ENCODE peak calls at places on chromosomes 12 and 14, in five cellular contexts. O, P, J, T and Y are unnamed samples.

GRCh38 chr14:73850940-73851339 is 691 bp upstream of the PTGR2 start:
- DNase-seq in P (no peak), T (no peak), J (no peak), O (peak), Y (peak)

GRCh38 chr12:125493704-125494308 is 428.6 kb downstream of the AACS start:
- DNase-seq in O (no peak), J (no peak), P (no peak), T (no peak), Y (no peak)

GRCh38 chr14:68168460-68169109 is 349.0 kb downstream of the RAD51B start:
- DNase-seq in O (no peak), T (no peak), J (no peak), P (no peak), Y (no peak)

GRCh38 chr12:86256169-86256568 is at the start of gene MGAT4C:
- DNase-seq in P (no peak), T (no peak), J (no peak), O (no peak), Y (peak)

GRCh38 chr12:127781336-127781735 is 485.6 kb upstream of the TMEM132C start:
- DNase-seq in O (no peak), J (no peak), P (no peak), T (no peak), Y (no peak)

GRCh38 chr14:84797326-84797725 is 732.6 kb upstream of the FLRT2 start:
- DNase-seq in J (no peak), P (no peak), T (no peak), O (no peak), Y (no peak)

GRCh38 chr12:95908573-95908972 is 33.8 kb downstream of the CCDC38 start:
- DNase-seq in O (no peak), J (no peak), P (no peak), T (no peak), Y (no peak)

GRCh38 chr12:120650249-120650690 is 9.8 kb downstream of the CABP1 start:
- DNase-seq in P (no peak), O (no peak), J (no peak), T (no peak), Y (no peak)

GRCh38 chr12:62319058-62319457 is 58.9 kb downstream of the USP15 start:
- DNase-seq in T (no peak), J (no peak), P (no peak), O (no peak), Y (no peak)

GRCh38 chr12:127182018-127182417 is 1085.0 kb upstream of the TMEM132C start:
- DNase-seq in P (no peak), O (no peak), J (no peak), T (no peak), Y (no peak)

GRCh38 chr14:52124791-52125661 is 56.2 kb upstream of the NID2 start:
- DNase-seq in J (peak), O (peak), P (peak), T (no peak), Y (peak)

GRCh38 chr12:95336387-95337067 is 118.9 kb downstream of the VEZT start:
- DNase-seq in O (no peak), P (peak), J (peak), T (peak), Y (peak)

GRCh38 chr12:63450821-63451220 is 217.5 kb downstream of the DPY19L2 start:
- DNase-seq in J (no peak), P (no peak), O (no peak), T (no peak), Y (no peak)

GRCh38 chr12:108565976-108566375 is 3.6 kb downstream of the ISCU start:
- DNase-seq in T (no peak), J (no peak), O (no peak), P (no peak), Y (peak)

GRCh38 chr14:31921251-31921650 is 155.9 kb upstream of the ARHGAP5 start:
- DNase-seq in P (no peak), O (no peak), T (no peak), J (no peak), Y (no peak)

GRCh38 chr12:124763594-124763979 is 100.1 kb downstream of the SCARB1 start:
- DNase-seq in T (no peak), P (no peak), J (no peak), O (no peak), Y (no peak)

GRCh38 chr12:29314421-29314820 is 66.6 kb downstream of the ERGIC2 start:
- DNase-seq in J (no peak), T (no peak), O (no peak), P (no peak), Y (no peak)

GRCh38 chr12:100612557-100612956 is 39.1 kb downstream of the GAS2L3 start:
- DNase-seq in T (no peak), J (no peak), P (no peak), O (no peak), Y (no peak)

GRCh38 chr12:109595321-109595902 is 21.8 kb downstream of the MVK start:
- DNase-seq in T (no peak), P (no peak), J (no peak), O (no peak), Y (no peak)

GRCh38 chr14:59293934-59294661 is 105.6 kb downstream of the DAAM1 start:
- DNase-seq in J (no peak), P (no peak), T (no peak), O (no peak), Y (no peak)

GRCh38 chr12:55817352-55818139 is at the start of the genes ORMDL2 and SARNP:
- DNase-seq in T (peak), P (peak), O (peak), J (peak), Y (peak)
- H2BK12ac ChIP-seq in T (no peak), P (no peak), O (no peak), J (peak), Y (no peak)

GRCh38 chr14:92710001-92710341 is 38.5 kb downstream of the LGMN start:
- DNase-seq in T (no peak), O (no peak), J (no peak), P (no peak), Y (no peak)
- H4K91ac ChIP-seq in T (no peak), O (peak), J (no peak), P (no peak), Y (no peak)

DNA sequence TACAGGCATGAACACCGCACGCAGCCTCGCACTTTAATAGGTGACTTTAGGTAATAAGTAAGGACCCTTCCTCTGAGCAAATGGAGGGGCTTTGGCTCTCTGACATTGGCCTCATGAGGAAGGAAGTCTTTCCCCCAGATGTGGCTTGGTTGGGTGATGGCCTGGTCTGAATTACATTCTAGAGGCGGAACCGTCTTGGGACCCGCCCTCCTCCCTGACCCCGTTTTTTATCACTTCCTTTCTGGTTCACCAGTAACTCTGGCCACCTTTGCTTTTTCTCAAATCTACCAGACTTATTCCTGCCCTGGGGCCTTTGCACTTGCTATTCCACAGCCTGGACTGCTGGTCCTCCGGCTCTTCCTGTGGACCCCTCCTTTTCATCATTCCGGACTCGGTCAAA is 13.4 kb downstream of the ALDH2 start:
- DNase-seq in P (no peak), O (no peak), T (no peak), J (no peak), Y (no peak)
- H2BK12ac ChIP-seq in P (no peak), O (no peak), T (no peak), J (no peak), Y (no peak)

GRCh38 chr12:28034271-28034670 is 61.7 kb upstream of the PTHLH start:
- DNase-seq in P (no peak), J (no peak), O (no peak), T (no peak), Y (peak)

GRCh38 chr12:28035483-28035882 is 63.0 kb upstream of the PTHLH start:
- DNase-seq in O (no peak), P (no peak), J (no peak), T (no peak), Y (peak)

GRCh38 chr12:28032811-28033537 is 60.4 kb upstream of the PTHLH start:
- DNase-seq in O (no peak), P (no peak), J (no peak), T (no peak), Y (peak)

GRCh38 chr12:28027947-28028724 is 55.6 kb upstream of the PTHLH start:
- DNase-seq in J (no peak), T (no peak), O (peak), P (no peak), Y (no peak)

DNA sequence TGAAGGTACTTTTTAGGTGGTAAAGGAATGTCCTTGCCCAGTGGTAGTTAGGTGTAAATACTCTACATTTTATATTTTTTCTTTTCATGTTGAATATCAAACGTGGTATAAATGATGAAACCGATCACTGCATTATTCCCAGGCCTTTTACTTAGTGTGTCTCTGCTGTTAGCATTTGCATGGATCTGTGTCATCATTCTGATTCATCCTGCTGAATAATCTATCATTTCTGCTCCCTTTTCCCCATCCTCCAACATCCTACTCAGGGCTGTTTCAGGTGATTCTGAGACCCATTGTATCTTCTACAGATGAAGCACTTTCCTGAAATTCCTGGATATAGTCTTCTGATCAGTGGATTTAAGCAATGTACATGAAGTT is 61.0 kb upstream of the PTHLH start:
- DNase-seq in O (no peak), P (no peak), T (no peak), J (no peak), Y (peak)
- H4K91ac ChIP-seq in O (no peak), P (no peak), T (no peak), J (no peak), Y (no peak)

GRCh38 chr14:104433401-104434213 is 146.0 kb upstream of the C14orf180 start:
- DNase-seq in P (peak), T (no peak), J (no peak), O (no peak), Y (no peak)

GRCh38 chr14:104431351-104431928 is 148.1 kb upstream of the C14orf180 start:
- DNase-seq in P (no peak), J (no peak), T (no peak), O (no peak), Y (no peak)

GRCh38 chr14:104434214-104435076 is 145.1 kb upstream of the C14orf180 start:
- DNase-seq in P (peak), O (no peak), J (no peak), T (no peak), Y (no peak)

GRCh38 chr14:104432611-104433231 is 146.8 kb upstream of the C14orf180 start:
- DNase-seq in O (no peak), T (no peak), P (peak), J (no peak), Y (no peak)

GRCh38 chr14:104431929-104432541 is 147.5 kb upstream of the C14orf180 start:
- DNase-seq in P (peak), J (no peak), T (no peak), O (no peak), Y (no peak)
- H2BK12ac ChIP-seq in P (no peak), J (no peak), T (peak), O (no peak), Y (no peak)

DNA sequence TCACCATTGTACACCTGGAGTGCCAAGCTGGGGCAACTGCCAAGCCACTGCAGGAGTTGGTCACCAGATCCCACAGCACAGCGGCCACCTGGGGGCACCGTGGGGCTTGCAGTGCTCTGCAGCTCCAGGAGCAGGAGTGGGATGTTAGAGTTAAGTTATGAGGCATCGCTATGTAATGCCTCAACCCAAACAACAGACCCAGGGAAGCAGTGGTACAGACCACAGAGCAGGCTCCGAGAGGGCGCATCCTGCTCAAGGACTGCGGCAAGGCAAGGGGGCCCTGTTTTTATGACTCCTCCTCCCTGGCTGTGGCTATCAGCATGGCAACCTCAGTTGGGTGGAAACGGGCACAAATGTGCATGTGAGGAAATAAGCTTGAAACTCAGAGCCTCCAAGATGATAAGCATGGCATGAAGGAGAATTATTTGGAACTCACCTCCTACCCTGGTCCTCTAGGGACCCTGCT is 63.1 kb downstream of the ARL6IP4 start:
- DNase-seq in O (peak), J (peak), T (peak), P (peak), Y (peak)
- H4K91ac ChIP-seq in O (no peak), J (no peak), T (no peak), P (no peak), Y (no peak)

DNA sequence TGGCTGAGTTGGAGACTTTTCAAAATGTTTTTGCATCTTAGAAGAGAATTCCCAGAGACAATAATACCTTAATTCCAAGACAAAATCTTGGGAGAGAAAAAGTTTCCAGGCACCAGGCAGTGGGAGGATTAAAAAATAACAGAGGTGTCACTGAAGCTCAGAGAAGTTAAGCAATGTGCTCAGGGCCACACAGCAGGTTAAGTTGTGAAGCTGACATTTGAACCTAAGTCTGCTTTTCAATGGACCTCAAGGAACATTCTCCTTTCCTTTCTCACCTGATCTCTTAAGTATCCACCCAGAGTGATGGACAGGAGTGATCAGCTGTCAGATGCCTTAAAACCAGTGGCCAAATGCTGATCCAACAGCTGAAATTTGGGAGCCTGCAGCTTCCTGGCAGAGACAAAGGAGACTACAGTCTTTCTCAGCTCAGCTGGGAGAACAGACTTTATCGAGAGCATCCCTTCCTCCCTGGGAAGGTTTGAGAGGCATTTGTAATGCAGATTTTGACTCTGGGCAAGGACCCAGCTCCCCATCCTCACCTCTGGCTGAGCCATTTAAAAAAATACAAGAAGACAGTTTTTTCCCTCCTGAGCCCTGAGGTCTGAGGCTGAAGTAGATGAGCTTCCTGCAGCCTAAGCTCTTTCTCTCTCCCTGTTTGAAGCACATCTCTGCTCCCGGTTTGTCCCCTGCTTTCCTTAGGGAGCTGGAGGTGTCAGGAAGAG is 174.9 kb upstream of the RPH3A start:
- DNase-seq in P (peak), O (no peak), J (peak), T (no peak), Y (no peak)
- H2BK12ac ChIP-seq in P (no peak), O (no peak), J (no peak), T (no peak), Y (no peak)